ENCODE peak calls at places on chromosomes 5 and 9, in nine cellular contexts. U, O, X, I, R, N, W, C and K are unnamed samples. For H3K27me3, the result is how much of the 10 kb centered on the place peaks cover.

GRCh38 chr5:158519433-158520025 is 580.2 kb downstream of the EBF1 start:
- DNase-seq in U (no peak), O (no peak), X (no peak), I (no peak), R (no peak), N (no peak), W (no peak), C (no peak), K (no peak)

GRCh38 chr5:111472579-111472978 is 39.8 kb downstream of the STARD4 start:
- DNase-seq in U (no peak), O (no peak), X (no peak), I (no peak), R (no peak), N (no peak), W (peak), C (no peak), K (no peak)

GRCh38 chr5:69308046-69308553 is 24.5 kb downstream of the CCDC125 start:
- DNase-seq in U (no peak), O (no peak), X (no peak), I (no peak), R (no peak), N (no peak), W (no peak), C (no peak), K (no peak)

GRCh38 chr5:89343666-89344065 is 460.7 kb upstream of the MEF2C start:
- DNase-seq in U (no peak), O (no peak), X (no peak), I (no peak), R (peak), N (no peak), W (no peak), C (no peak), K (no peak)

GRCh38 chr5:140561753-140562523 is 2.5 kb downstream of the APBB3 start:
- DNase-seq in U (no peak), O (no peak), X (no peak), I (no peak), R (no peak), N (no peak), W (no peak), C (no peak), K (no peak)

GRCh38 chr9:112157087-112157486 is 18.0 kb downstream of the SUSD1 start:
- DNase-seq in U (no peak), O (no peak), X (no peak), I (no peak), R (no peak), N (no peak), W (no peak), C (no peak), K (no peak)

GRCh38 chr5:55599148-55600050 is 64.6 kb upstream of the PLPP1 start:
- DNase-seq in U (no peak), O (no peak), X (no peak), I (no peak), R (no peak), N (no peak), W (no peak), C (no peak), K (no peak)

GRCh38 chr9:4691794-4692193 is 12.4 kb downstream of the CDC37L1 start:
- DNase-seq in U (no peak), O (no peak), X (no peak), I (no peak), R (no peak), N (no peak), W (no peak), C (no peak), K (peak)

GRCh38 chr9:135887585-135888050 is 19.7 kb downstream of the CAMSAP1 start:
- DNase-seq in U (no peak), O (no peak), X (no peak), I (peak), R (no peak), N (no peak), W (no peak), C (no peak), K (no peak)

GRCh38 chr9:136614372-136614922 is 48.3 kb upstream of the EGFL7 start:
- DNase-seq in U (peak), O (no peak), X (no peak), I (no peak), R (no peak), N (no peak), W (peak), C (peak), K (peak)

GRCh38 chr5:133123297-133123696 is 71.5 kb downstream of the HSPA4 start:
- DNase-seq in U (no peak), O (no peak), X (no peak), I (no peak), R (no peak), N (no peak), W (no peak), C (no peak), K (no peak)

GRCh38 chr5:102532126-102532525 is 33.3 kb upstream of the SLCO6A1 start:
- DNase-seq in U (peak), O (no peak), X (no peak), I (no peak), R (no peak), N (no peak), W (no peak), C (no peak), K (no peak)

GRCh38 chr9:101274971-101275670 is 109.7 kb downstream of the BAAT start:
- DNase-seq in U (no peak), O (no peak), X (no peak), I (no peak), R (no peak), N (no peak), W (no peak), C (no peak), K (no peak)

GRCh38 chr5:1723476-1723875 is 76.2 kb downstream of the MRPL36 start:
- DNase-seq in U (no peak), O (no peak), X (no peak), I (no peak), R (no peak), N (no peak), W (no peak), C (peak), K (no peak)

GRCh38 chr5:132725745-132726144 is 11.6 kb downstream of the KIF3A start:
- DNase-seq in U (no peak), O (no peak), X (no peak), I (no peak), R (no peak), N (no peak), W (no peak), C (no peak), K (no peak)

GRCh38 chr9:35844628-35845301 is 15.7 kb downstream of the TMEM8B start:
- DNase-seq in U (no peak), O (no peak), X (peak), I (no peak), R (peak), N (peak), W (peak), C (no peak), K (peak)

GRCh38 chr9:27291292-27291691 is 5.7 kb downstream of the EQTN start:
- DNase-seq in U (no peak), O (no peak), X (no peak), I (no peak), R (no peak), N (no peak), W (no peak), C (no peak), K (no peak)

GRCh38 chr5:147558131-147558730 is 48.4 kb upstream of the DPYSL3 start:
- DNase-seq in U (no peak), O (no peak), X (no peak), I (no peak), R (no peak), N (no peak), W (no peak), C (no peak), K (no peak)

GRCh38 chr5:40679998-40680681 is 425 bp downstream of the PTGER4 start:
- DNase-seq in U (peak), O (peak), X (no peak), I (no peak), R (no peak), N (no peak), W (peak), C (peak), K (no peak)

GRCh38 chr9:133973791-133974630 is 18.1 kb downstream of the VAV2 start:
- DNase-seq in U (no peak), O (peak), X (no peak), I (no peak), R (no peak), N (no peak), W (peak), C (peak), K (no peak)

GRCh38 chr9:95580812-95581761 is 64.3 kb upstream of the PTCH1 start:
- DNase-seq in U (no peak), O (no peak), X (no peak), I (no peak), R (no peak), N (no peak), W (no peak), C (no peak), K (no peak)

GRCh38 chr5:41787257-41787656 is 83.0 kb downstream of the OXCT1 start:
- DNase-seq in U (no peak), O (no peak), X (no peak), I (no peak), R (peak), N (no peak), W (no peak), C (no peak), K (no peak)

GRCh38 chr9:84922051-84922450 is 252.5 kb downstream of the NTRK2 start:
- DNase-seq in U (no peak), O (no peak), X (no peak), I (no peak), R (no peak), N (no peak), W (no peak), C (no peak), K (no peak)

GRCh38 chr9:91198405-91198804 is 163.3 kb downstream of the AUH start:
- DNase-seq in U (no peak), O (no peak), X (no peak), I (no peak), R (no peak), N (no peak), W (no peak), C (no peak), K (no peak)

GRCh38 chr5:220008-220407 is 1.9 kb downstream of the SDHA start:
- DNase-seq in U (no peak), O (no peak), X (no peak), I (no peak), R (no peak), N (no peak), W (no peak), C (no peak), K (no peak)

GRCh38 chr9:129183495-129184308 is 5.6 kb upstream of the IER5L start:
- DNase-seq in U (no peak), O (no peak), X (no peak), I (no peak), R (no peak), N (no peak), W (no peak), C (no peak), K (no peak)

GRCh38 chr5:154476343-154477213 is 1.4 kb downstream of the HAND1 start:
- DNase-seq in U (no peak), O (no peak), X (no peak), I (no peak), R (no peak), N (no peak), W (no peak), C (no peak), K (no peak)

GRCh38 chr5:154478752-154479159 is 729 bp upstream of the HAND1 start:
- DNase-seq in U (no peak), O (peak), X (no peak), I (no peak), R (no peak), N (no peak), W (no peak), C (no peak), K (no peak)

GRCh38 chr5:154479160-154479943 is 1.3 kb upstream of the HAND1 start:
- DNase-seq in U (no peak), O (no peak), X (no peak), I (no peak), R (no peak), N (no peak), W (no peak), C (no peak), K (no peak)

GRCh38 chr5:154478224-154478565 is at the start of gene HAND1:
- DNase-seq in U (peak), O (no peak), X (peak), I (peak), R (peak), N (no peak), W (peak), C (peak), K (no peak)

DNA sequence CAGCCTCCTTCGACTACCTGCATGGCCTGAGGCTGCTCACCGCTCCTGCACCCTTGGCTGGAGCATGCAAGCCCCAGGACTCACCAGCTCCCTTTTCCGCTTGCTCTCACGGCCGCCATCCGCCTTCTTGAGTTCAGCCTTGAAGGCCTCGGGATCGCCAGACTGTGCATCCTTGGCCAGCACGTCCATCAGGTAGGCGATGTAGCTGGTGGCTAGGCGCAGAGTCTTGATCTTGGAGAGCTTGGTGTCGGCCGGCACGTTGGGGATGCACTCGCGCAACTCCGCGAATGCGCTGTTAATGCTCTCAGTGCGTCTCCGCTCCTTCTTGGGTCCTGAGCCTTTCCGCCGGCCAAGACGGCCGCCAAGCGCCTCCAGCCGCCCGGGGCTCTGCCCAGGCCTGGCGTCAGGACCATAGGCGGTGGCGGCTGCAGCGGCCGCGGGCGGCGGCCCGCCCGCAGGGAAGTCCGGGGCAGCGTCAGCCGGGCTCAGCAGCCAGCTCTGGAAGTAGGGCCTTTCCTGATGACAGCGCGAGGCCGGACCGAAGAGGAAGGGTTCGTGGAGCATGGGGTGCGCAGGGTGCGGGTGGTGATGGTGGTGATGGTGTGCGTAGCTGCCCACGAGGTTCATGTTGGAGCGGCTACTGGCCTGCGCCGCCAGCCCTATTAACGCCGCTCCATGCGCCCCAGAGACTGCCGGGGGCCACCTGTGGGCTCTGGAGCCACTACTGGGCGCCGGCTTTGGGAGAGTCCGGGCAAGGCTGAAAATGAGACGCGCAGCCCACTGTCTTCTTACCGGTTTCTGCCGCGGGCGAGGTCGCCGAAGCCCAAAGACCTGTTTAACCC is 424 bp downstream of the HAND1 start:
- DNase-seq in U (no peak), O (peak), X (no peak), I (peak), R (no peak), N (no peak), W (no peak), C (no peak), K (no peak)
- H3K27me3 ChIP-seq in U (half or more), O (half or more), X (under half), I (half or more), R (half or more), N (under half), W (half or more), C (half or more), K (half or more)

DNA sequence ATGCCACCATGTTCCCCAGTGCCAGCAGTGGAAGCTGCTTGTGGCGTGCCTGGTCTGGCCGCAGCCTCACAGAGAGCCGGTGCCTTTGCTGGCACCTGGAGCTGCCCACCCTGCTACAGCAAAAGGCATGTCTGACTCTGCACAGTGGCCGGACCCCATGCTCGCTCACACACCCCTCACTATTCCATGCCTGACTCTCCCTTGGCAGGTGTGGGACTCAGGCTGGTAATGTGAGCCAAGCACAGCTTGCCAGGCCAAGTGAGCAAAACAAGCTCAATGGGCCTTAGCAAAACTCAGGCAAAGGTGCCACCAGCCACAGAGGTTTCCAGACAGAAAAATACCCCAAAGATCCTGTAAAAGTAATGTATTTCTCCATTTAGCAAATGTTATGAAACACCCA is 15.5 kb downstream of the GNA14 start:
- DNase-seq in U (no peak), O (no peak), X (no peak), I (no peak), R (no peak), N (no peak), W (no peak), C (no peak), K (no peak)
- TF ChIP-seq CTCF in U (no peak), O (no peak), X (no peak), I (no peak), R (no peak), N (no peak), W (no peak), C (no peak), K (no peak)

DNA sequence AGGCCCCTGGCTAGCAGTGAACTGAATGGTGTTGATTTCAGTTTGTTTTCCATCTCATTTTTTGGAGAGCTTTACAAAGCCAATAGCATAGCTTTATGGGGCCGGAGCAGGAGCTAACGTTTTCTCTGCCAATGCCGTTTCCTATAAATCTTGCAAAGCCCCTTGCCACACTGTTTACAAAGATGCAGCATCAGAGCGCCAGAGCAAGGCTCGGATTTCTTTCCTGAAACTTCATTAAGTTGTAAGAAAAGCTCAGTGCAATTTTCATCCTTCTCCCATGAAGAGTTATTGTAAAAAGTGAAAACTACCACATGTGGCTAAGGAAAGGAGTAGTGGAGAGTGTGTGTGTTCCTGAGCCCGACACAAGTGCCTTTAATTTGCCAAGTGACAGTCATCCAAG is 178.2 kb upstream of the GDNF start:
- DNase-seq in U (no peak), O (no peak), X (no peak), I (no peak), R (no peak), N (no peak), W (no peak), C (no peak), K (no peak)
- H3K27me3 ChIP-seq in U (under half), O (under half), X (half or more), I (under half), R (under half), N (half or more), W (under half), C (under half), K (under half)

DNA sequence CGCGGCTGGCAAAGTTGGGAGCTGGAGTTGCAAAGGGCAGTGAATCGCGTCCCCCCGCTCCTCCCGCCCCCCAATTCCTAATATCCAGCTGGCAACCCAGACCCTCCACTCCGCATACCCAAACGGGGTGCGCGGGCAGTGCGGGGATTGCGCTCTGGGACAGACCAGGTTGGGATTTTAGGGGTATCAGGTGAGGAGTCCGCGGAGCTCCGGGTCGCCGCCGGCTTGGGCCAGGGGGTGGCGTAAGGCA is 553 bp downstream of the IQGAP2 start:
- DNase-seq in U (no peak), O (no peak), X (no peak), I (no peak), R (no peak), N (no peak), W (no peak), C (no peak), K (no peak)
- TF ChIP-seq CTCF in U (no peak), O (no peak), X (no peak), I (no peak), R (no peak), N (no peak), W (peak), C (no peak), K (no peak)

GRCh38 chr5:173327084-173327947 is 898 bp downstream of the STC2 start:
- DNase-seq in U (no peak), O (no peak), X (no peak), I (peak), R (no peak), N (no peak), W (peak), C (no peak), K (no peak)
- H3K27me3 ChIP-seq in U (under half), O (half or more), X (under half), I (under half), R (under half), N (under half), W (under half), C (under half), K (under half)

GRCh38 chr5:178213748-178214151 is 9.4 kb downstream of the HNRNPAB start:
- DNase-seq in U (no peak), O (no peak), X (no peak), I (no peak), R (no peak), N (no peak), W (peak), C (no peak), K (no peak)
- TF ChIP-seq CTCF in U (no peak), O (no peak), X (no peak), I (no peak), R (no peak), N (no peak), W (no peak), C (no peak), K (no peak)

DNA sequence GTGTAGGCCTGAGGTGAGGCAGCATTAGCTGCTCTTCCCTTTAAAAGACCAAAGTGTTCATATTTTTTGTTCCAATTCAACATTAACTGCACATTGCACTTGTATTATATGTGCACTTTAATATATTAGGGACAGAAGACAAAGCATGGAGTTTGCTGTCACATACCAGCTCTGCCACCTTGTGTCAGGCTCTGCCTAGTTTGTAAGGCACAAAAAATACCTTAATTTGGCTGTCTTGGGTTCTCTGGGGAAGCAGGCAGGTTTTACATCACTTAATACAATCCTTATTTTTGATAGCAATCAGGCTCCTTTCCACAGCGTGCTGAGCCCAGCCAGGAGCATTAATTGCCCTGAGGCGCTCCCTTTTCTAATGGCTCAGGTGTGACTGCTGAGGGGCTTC is 131.8 kb downstream of the SCAMP1 start:
- DNase-seq in U (no peak), O (no peak), X (no peak), I (no peak), R (no peak), N (no peak), W (no peak), C (no peak), K (no peak)
- H3K27me3 ChIP-seq in U (under half), O (under half), X (under half), I (under half), R (under half), N (under half), W (under half), C (under half), K (under half)

DNA sequence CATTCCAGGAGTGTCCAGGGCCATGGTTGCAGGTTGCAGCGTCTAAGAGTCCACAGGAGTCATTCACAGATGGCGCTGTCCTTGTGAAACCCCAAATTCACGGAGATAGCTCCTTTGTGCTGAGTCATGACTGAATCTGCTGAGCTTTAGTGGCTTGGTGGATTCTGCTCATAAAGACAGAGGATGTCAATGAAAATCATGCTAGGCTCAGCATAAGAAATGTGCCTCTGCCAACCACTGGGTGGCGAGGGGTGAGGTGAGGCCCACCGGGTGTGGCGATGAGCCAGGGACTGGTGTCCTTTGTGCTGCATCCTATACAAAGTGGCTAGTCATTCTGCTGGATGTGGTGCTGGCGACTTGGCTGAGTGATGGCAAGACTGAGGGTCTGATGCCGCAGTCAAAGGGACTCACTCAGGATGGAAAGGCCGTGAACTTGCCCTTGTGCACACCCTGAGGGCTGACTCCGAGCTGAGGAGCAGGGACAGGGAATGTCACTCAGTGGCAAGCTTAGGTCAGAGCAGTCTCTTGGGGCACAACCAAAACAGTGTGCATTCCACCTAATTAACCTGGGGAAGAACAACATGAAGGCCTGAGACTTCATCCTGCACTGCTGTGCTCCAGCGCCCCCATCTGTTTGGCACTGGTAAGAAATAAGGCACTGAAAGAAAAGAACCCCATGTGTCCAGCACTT is 71.5 kb downstream of the DAP start:
- DNase-seq in U (no peak), O (no peak), X (no peak), I (peak), R (no peak), N (no peak), W (no peak), C (no peak), K (no peak)
- TF ChIP-seq CTCF in U (peak), O (no peak), X (peak), I (peak), R (peak), N (peak), W (no peak), C (no peak), K (peak)